ENCODE peak calls at places on chromosomes 4 and X, in ten cellular contexts. L, Q, N, O, B, T, K, G, J and U are unnamed samples.

GRCh38 chr4:8403173-8403753 is 37.3 kb downstream of the ACOX3 start:
- DNase-seq in L (peak), Q (peak), N (peak), O (peak), B (peak), T (peak), K (peak), G (peak), J (peak), U (peak)

GRCh38 chr4:7210818-7211217 is 18.5 kb downstream of the SORCS2 start:
- DNase-seq in L (no peak), Q (no peak), N (no peak), O (no peak), B (no peak), T (no peak), K (no peak), G (no peak), J (no peak), U (no peak)

GRCh38 chrX:55777596-55777995 is 60.0 kb downstream of the RRAGB start:
- DNase-seq in L (no peak), Q (no peak), N (no peak), O (no peak), B (no peak), T (no peak), K (no peak), G (no peak), J (no peak), U (no peak)

GRCh38 chrX:38214551-38214950 is 6.1 kb downstream of the SRPX start:
- DNase-seq in L (no peak), Q (no peak), N (no peak), O (no peak), B (no peak), T (no peak), K (no peak), G (no peak), J (no peak), U (no peak)

GRCh38 chr4:74822603-74823002 is 28.3 kb upstream of the BTC start:
- DNase-seq in L (no peak), Q (no peak), N (no peak), O (no peak), B (no peak), T (no peak), K (no peak), G (no peak), J (no peak), U (no peak)

GRCh38 chrX:1685460-1685859 is 70.6 kb downstream of the ASMT start:
- DNase-seq in L (no peak), Q (no peak), N (no peak), O (no peak), B (no peak), T (no peak), K (no peak), G (no peak), J (no peak), U (no peak)

GRCh38 chrX:25007059-25008053 is 8.4 kb downstream of the ARX start:
- DNase-seq in L (no peak), Q (no peak), N (no peak), O (no peak), B (no peak), T (no peak), K (no peak), G (no peak), J (no peak), U (peak)

GRCh38 chr4:94636004-94636403 is 121.8 kb upstream of the BMPR1B start:
- DNase-seq in L (no peak), Q (no peak), N (no peak), O (no peak), B (no peak), T (no peak), K (no peak), G (no peak), J (no peak), U (no peak)

GRCh38 chrX:724256-724655 is 93.7 kb downstream of the SHOX start:
- DNase-seq in L (peak), Q (no peak), N (no peak), O (no peak), B (no peak), T (no peak), K (no peak), G (no peak), J (no peak), U (no peak)

GRCh38 chrX:69060631-69061408 is 104.4 kb downstream of the PJA1 start:
- DNase-seq in L (no peak), Q (no peak), N (no peak), O (peak), B (peak), T (peak), K (peak), G (peak), J (peak), U (peak)

GRCh38 chr4:14772388-14772787 is 229.9 kb upstream of the CPEB2 start:
- DNase-seq in L (no peak), Q (no peak), N (no peak), O (no peak), B (no peak), T (no peak), K (no peak), G (no peak), J (no peak), U (no peak)

GRCh38 chr4:77174426-77174825 is 17.4 kb downstream of the CCNG2 start:
- DNase-seq in L (no peak), Q (no peak), N (no peak), O (no peak), B (no peak), T (no peak), K (no peak), G (no peak), J (no peak), U (no peak)

GRCh38 chrX:129743835-129744234 is 5.1 kb downstream of the XPNPEP2 start:
- DNase-seq in L (no peak), Q (no peak), N (no peak), O (no peak), B (no peak), T (no peak), K (no peak), G (no peak), J (no peak), U (no peak)

GRCh38 chr4:146095091-146095690 is 80.3 kb upstream of the LSM6 start:
- DNase-seq in L (no peak), Q (no peak), N (peak), O (peak), B (peak), T (peak), K (no peak), G (no peak), J (peak), U (no peak)
- TF ChIP-seq CTCF in L (no peak), Q (peak), N (peak), O (peak), B (peak), T (no peak), K (peak), G (no peak), J (no peak), U (no peak)

GRCh38 chr4:78776031-78776728 is at the start of gene BMP2K:
- DNase-seq in L (peak), Q (peak), N (peak), O (peak), B (peak), T (no peak), K (no peak), G (peak), J (peak), U (peak)
- TF ChIP-seq CTCF in L (no peak), Q (peak), N (no peak), O (no peak), B (no peak), T (no peak), K (no peak), G (no peak), J (no peak), U (no peak)

GRCh38 chr4:103998752-103999151 is 279.0 kb upstream of the TACR3 start:
- DNase-seq in L (no peak), Q (no peak), N (peak), O (no peak), B (no peak), T (no peak), K (no peak), G (no peak), J (no peak), U (no peak)

GRCh38 chr4:103996059-103996458 is 276.3 kb upstream of the TACR3 start:
- DNase-seq in L (no peak), Q (no peak), N (peak), O (no peak), B (no peak), T (no peak), K (peak), G (no peak), J (no peak), U (no peak)

GRCh38 chr4:103996637-103997036 is 276.9 kb upstream of the TACR3 start:
- DNase-seq in L (no peak), Q (peak), N (peak), O (peak), B (peak), T (no peak), K (peak), G (no peak), J (no peak), U (no peak)

GRCh38 chr4:103994059-103994458 is 274.3 kb upstream of the TACR3 start:
- DNase-seq in L (no peak), Q (no peak), N (no peak), O (no peak), B (no peak), T (no peak), K (no peak), G (no peak), J (no peak), U (no peak)
- TF ChIP-seq CTCF in L (no peak), Q (peak), N (peak), O (no peak), B (no peak), T (no peak), K (peak), G (no peak), J (no peak), U (no peak)

GRCh38 chrX:107627792-107628661 is at the start of gene PRPS1:
- DNase-seq in L (peak), Q (peak), N (peak), O (peak), B (peak), T (peak), K (peak), G (peak), J (peak), U (peak)

GRCh38 chrX:107626916-107627315 is 1.4 kb upstream of the PRPS1 start:
- DNase-seq in L (no peak), Q (no peak), N (no peak), O (no peak), B (no peak), T (no peak), K (no peak), G (no peak), J (no peak), U (no peak)

GRCh38 chrX:107630031-107630689 is 1.9 kb downstream of the PRPS1 start:
- DNase-seq in L (no peak), Q (no peak), N (no peak), O (no peak), B (no peak), T (no peak), K (no peak), G (no peak), J (no peak), U (no peak)

GRCh38 chrX:107628662-107629532 is 587 bp downstream of the PRPS1 start:
- DNase-seq in L (no peak), Q (peak), N (peak), O (peak), B (peak), T (no peak), K (no peak), G (peak), J (peak), U (no peak)

GRCh38 chrX:107629533-107629909 is 1.2 kb downstream of the PRPS1 start:
- DNase-seq in L (no peak), Q (no peak), N (peak), O (peak), B (peak), T (no peak), K (no peak), G (no peak), J (peak), U (no peak)
- TF ChIP-seq CTCF in L (no peak), Q (no peak), N (peak), O (no peak), B (peak), T (no peak), K (peak), G (peak), J (no peak), U (no peak)

GRCh38 chr4:145181091-145181501 is 707 bp upstream of the OTUD4 start:
- DNase-seq in L (no peak), Q (peak), N (no peak), O (no peak), B (no peak), T (no peak), K (no peak), G (no peak), J (no peak), U (no peak)

GRCh38 chr4:145182212-145182611 is 1.8 kb upstream of the OTUD4 start:
- DNase-seq in L (no peak), Q (peak), N (no peak), O (no peak), B (no peak), T (no peak), K (no peak), G (no peak), J (no peak), U (no peak)

GRCh38 chr4:145180298-145181090 is at the start of gene OTUD4:
- DNase-seq in L (peak), Q (peak), N (peak), O (peak), B (peak), T (peak), K (peak), G (peak), J (peak), U (peak)

GRCh38 chr4:145183023-145183422 is 2.6 kb upstream of the OTUD4 start:
- DNase-seq in L (no peak), Q (no peak), N (no peak), O (no peak), B (peak), T (no peak), K (no peak), G (no peak), J (no peak), U (no peak)

DNA sequence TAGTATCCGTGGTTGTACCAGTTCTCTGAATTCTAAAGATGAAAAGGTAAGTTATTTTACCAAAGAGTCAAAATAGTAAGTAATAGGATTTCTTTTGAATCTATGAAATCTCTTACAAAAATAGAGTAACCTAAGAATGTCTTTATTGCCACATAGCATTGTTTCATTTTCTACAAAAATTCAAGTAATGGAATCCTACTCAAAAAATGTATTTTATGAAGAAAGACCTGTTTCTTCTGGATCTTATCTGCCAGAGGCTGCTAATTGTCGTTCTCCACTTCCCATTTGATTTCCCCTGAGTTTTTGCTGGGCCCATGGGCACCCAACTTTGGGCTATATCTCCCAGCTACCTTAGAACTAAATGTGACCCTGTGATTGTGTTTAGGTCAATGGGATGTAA is 3.2 kb upstream of the OTUD4 start:
- DNase-seq in L (no peak), Q (no peak), N (no peak), O (no peak), B (no peak), T (no peak), K (no peak), G (no peak), J (no peak), U (no peak)
- TF ChIP-seq CTCF in L (no peak), Q (no peak), N (no peak), O (no peak), B (no peak), T (no peak), K (no peak), G (no peak), J (no peak), U (no peak)

DNA sequence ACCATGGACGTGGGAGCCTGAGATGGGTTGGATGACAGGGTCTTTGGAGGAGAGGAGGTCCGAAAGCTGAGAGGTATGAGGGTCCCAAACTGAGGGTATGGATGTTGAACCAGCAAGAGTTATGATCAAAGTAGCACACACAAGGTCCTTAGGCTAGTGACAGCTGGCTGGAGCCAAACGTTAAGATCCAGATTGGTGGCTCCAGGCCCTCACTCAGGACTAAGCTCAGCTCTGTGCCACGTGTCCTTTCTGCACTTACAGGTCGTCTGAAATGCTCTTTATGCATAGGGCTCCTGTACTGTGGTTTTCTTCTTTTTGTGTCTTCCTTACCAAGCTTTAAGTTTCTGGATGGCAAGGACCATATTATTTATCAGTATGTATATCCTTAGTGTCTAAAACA is 35.4 kb downstream of the ADD1 start:
- DNase-seq in L (no peak), Q (no peak), N (no peak), O (no peak), B (no peak), T (no peak), K (no peak), G (no peak), J (no peak), U (no peak)
- TF ChIP-seq CTCF in L (no peak), Q (no peak), N (no peak), O (no peak), B (no peak), T (no peak), K (no peak), G (no peak), J (no peak), U (no peak)

GRCh38 chr4:127642169-127642568 is 9.4 kb downstream of the INTU start:
- DNase-seq in L (no peak), Q (no peak), N (no peak), O (no peak), B (no peak), T (no peak), K (no peak), G (no peak), J (no peak), U (no peak)
- TF ChIP-seq CTCF in L (no peak), Q (no peak), N (no peak), O (no peak), B (no peak), T (no peak), K (no peak), G (no peak), J (no peak), U (no peak)

DNA sequence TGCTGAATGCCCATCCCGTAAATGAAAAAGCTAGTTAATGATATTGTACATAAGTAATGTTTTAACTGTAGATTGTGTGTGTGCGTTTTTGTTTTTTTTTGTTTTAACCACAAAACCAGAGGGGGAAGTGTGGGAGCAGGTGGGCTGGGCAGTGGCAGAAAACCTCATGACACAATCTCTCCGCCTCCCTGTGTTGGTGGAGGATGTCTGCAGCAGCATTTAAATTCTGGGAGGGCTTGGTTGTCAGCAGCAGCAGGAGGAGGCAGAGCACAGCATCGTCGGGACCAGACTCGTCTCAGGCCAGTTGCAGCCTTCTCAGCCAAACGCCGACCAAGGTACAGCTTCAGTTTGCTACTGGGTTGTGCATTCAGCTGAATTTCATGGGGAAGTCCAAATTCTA is at the start of gene SPP1:
- DNase-seq in L (no peak), Q (peak), N (peak), O (peak), B (peak), T (no peak), K (no peak), G (no peak), J (no peak), U (no peak)
- TF ChIP-seq CTCF in L (no peak), Q (no peak), N (no peak), O (no peak), B (no peak), T (no peak), K (no peak), G (no peak), J (no peak), U (no peak)

DNA sequence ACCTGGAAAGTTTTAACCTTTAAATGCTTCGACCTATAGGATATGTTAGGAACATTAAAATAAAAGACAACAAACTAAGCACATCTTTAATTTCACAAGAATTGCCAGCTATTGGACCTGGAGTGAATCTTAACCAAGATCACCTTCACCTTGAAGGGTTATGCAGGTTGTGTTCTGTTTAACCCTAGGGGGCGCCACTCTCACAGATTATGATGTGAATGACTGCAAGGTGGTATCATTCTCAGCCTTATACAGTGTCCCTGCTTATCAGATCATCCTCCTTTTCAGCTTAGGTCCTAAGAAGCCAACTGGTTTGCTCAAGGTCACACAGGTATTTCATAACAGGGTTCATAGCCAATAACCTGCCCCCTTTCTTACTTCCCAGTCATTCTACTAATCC is 23.5 kb downstream of the INTS6L start:
- DNase-seq in L (no peak), Q (no peak), N (no peak), O (no peak), B (no peak), T (no peak), K (no peak), G (no peak), J (peak), U (no peak)
- TF ChIP-seq CTCF in L (no peak), Q (peak), N (peak), O (no peak), B (peak), T (no peak), K (peak), G (no peak), J (no peak), U (peak)

GRCh38 chr4:153643406-153644016 is 40.6 kb upstream of the TLR2 start:
- DNase-seq in L (no peak), Q (peak), N (no peak), O (no peak), B (peak), T (no peak), K (no peak), G (no peak), J (no peak), U (no peak)

GRCh38 chr4:153649572-153649991 is 34.5 kb upstream of the TLR2 start:
- DNase-seq in L (no peak), Q (no peak), N (no peak), O (no peak), B (peak), T (no peak), K (no peak), G (no peak), J (peak), U (no peak)

GRCh38 chr4:153641532-153641931 is 42.5 kb upstream of the TLR2 start:
- DNase-seq in L (no peak), Q (no peak), N (no peak), O (no peak), B (no peak), T (no peak), K (no peak), G (no peak), J (no peak), U (no peak)

GRCh38 chr4:153647975-153648374 is 36.1 kb upstream of the TLR2 start:
- DNase-seq in L (no peak), Q (no peak), N (no peak), O (no peak), B (no peak), T (no peak), K (no peak), G (no peak), J (no peak), U (no peak)

DNA sequence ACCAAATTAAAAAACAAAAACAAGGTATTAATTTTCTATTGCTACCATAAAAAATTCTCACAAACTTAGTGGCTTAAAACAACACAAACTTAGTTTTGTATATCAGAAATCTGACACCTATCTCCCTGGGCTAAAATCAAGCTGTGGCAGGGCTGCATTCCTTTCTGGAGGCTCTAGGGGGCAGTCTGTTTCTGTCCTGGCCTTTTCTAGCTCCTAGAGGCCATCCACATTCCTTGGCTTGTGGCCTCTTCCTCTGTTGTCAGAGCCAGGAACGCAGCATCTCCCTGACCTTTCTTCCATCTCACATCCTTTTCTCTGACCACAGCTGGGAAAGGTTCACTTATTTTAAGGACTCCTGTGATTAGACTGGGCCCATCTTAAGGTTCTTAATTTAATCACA is 38.9 kb upstream of the TLR2 start:
- DNase-seq in L (no peak), Q (no peak), N (no peak), O (no peak), B (no peak), T (no peak), K (no peak), G (no peak), J (no peak), U (no peak)
- TF ChIP-seq CTCF in L (no peak), Q (peak), N (peak), O (no peak), B (peak), T (no peak), K (peak), G (no peak), J (no peak), U (no peak)